ENCODE peak calls at places on chromosomes 5 and 9, in four cellular contexts. One of them, this sample, is unnamed.
A peak's percentile ranks its signal among the peaks of the same experiment; 100 is the strongest.

GRCh38 chr5:354581-355378 is 33.3 kb downstream of the AHRR start:
- DNase-seq in H1: no peak
- DNase-seq in HepG2: no peak
- DNase-seq in K562: no peak
- DNase-seq in this sample: no peak

GRCh38 chr9:73871636-73872035 is 625.5 kb upstream of the RORB start:
- DNase-seq in H1: no peak
- DNase-seq in K562: no peak
- DNase-seq in HepG2: no peak
- DNase-seq in this sample: no peak

GRCh38 chr9:38226491-38226951 is 157.5 kb upstream of the SHB start:
- DNase-seq in HepG2: peak; percentile 21
- DNase-seq in K562: peak; percentile 39
- DNase-seq in H1: no peak
- DNase-seq in this sample: no peak

GRCh38 chr9:117434568-117434967 is 19.7 kb upstream of the ASTN2 start:
- DNase-seq in HepG2: no peak
- DNase-seq in K562: no peak
- DNase-seq in H1: no peak
- DNase-seq in this sample: no peak

GRCh38 chr9:109013678-109014145 is 413 bp upstream of the CTNNAL1 start:
- DNase-seq in HepG2: no peak
- DNase-seq in H1: no peak
- DNase-seq in K562: no peak
- DNase-seq in this sample: no peak

GRCh38 chr9:97412628-97413382 is 909 bp downstream of the TDRD7 start:
- DNase-seq in K562: peak; percentile 36
- DNase-seq in HepG2: no peak
- DNase-seq in H1: no peak
- DNase-seq in this sample: no peak

GRCh38 chr5:55919625-55920024 is 68.5 kb downstream of the IL31RA start:
- DNase-seq in H1: no peak
- DNase-seq in K562: no peak
- DNase-seq in HepG2: no peak
- DNase-seq in this sample: no peak

GRCh38 chr5:97499605-97500004 is 316.6 kb upstream of the RIOK2 start:
- DNase-seq in HepG2: no peak
- DNase-seq in K562: no peak
- DNase-seq in H1: no peak
- DNase-seq in this sample: no peak

GRCh38 chr5:89556215-89557009 is 673.4 kb upstream of the MEF2C start:
- DNase-seq in H1: no peak
- DNase-seq in K562: peak; percentile 27
- DNase-seq in HepG2: no peak
- DNase-seq in this sample: no peak

GRCh38 chr5:101532430-101532829 is 629.3 kb upstream of the ST8SIA4 start:
- DNase-seq in H1: no peak
- DNase-seq in HepG2: no peak
- DNase-seq in K562: no peak
- DNase-seq in this sample: no peak

DNA sequence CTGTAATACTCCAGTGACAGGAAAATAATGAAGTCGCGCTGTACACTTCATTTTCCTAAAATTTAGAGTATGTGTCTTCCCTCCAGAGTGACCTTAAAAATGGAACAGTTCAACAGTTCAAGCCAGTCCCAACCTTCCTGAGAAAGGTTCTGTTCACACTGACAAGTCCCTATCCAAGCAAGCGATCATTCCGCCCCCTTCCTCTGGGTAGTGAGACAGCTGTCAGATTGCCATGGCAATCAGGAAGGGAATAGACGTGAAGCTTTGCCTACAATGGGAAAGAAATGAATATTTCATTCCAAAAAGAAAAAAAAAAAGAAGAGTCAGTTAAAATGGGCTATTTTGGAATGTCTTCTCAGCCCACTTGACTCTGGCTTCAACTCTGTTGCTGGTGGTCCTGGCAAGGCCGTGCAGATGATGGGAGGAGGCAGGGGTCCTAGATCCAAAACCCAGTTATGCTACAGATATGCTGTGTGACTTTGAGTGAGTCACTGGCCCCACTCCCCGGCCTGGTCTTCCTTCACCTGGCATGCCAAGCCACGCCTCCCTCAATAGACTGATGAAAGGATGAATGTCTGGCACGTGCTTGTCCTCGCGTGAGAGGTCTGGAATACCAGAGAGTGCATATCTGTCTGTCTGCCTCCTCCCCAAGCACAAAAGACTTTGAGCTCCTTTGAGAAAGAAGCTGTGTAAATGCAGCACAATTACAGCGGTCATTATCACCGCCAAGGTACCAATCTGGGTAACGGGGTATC is 165.8 kb upstream of the WWC1 start:
- DNase-seq in K562: no peak
- DNase-seq in HepG2: no peak
- DNase-seq in H1: no peak
- DNase-seq in this sample: no peak
- TF ChIP-seq KDM1A in K562: no peak
- TF ChIP-seq KDM1A in HepG2: no peak
- TF ChIP-seq KDM1A in H1: no peak
- TF ChIP-seq KDM1A in this sample: no peak

GRCh38 chr9:14321517-14322125 is 7.7 kb upstream of the NFIB start:
- DNase-seq in HepG2: no peak
- DNase-seq in H1: no peak
- DNase-seq in K562: no peak
- DNase-seq in this sample: no peak

GRCh38 chr9:14320272-14321245 is 6.6 kb upstream of the NFIB start:
- DNase-seq in HepG2: no peak
- DNase-seq in K562: peak; percentile 55
- DNase-seq in H1: no peak
- DNase-seq in this sample: no peak

GRCh38 chr9:14323969-14324366 is 10.0 kb upstream of the NFIB start:
- DNase-seq in H1: no peak
- DNase-seq in HepG2: no peak
- DNase-seq in K562: no peak
- DNase-seq in this sample: no peak

GRCh38 chr9:14322211-14323082 is 8.5 kb upstream of the NFIB start:
- DNase-seq in H1: no peak
- DNase-seq in K562: peak; percentile 92
- DNase-seq in HepG2: peak; percentile 71
- DNase-seq in this sample: no peak

DNA sequence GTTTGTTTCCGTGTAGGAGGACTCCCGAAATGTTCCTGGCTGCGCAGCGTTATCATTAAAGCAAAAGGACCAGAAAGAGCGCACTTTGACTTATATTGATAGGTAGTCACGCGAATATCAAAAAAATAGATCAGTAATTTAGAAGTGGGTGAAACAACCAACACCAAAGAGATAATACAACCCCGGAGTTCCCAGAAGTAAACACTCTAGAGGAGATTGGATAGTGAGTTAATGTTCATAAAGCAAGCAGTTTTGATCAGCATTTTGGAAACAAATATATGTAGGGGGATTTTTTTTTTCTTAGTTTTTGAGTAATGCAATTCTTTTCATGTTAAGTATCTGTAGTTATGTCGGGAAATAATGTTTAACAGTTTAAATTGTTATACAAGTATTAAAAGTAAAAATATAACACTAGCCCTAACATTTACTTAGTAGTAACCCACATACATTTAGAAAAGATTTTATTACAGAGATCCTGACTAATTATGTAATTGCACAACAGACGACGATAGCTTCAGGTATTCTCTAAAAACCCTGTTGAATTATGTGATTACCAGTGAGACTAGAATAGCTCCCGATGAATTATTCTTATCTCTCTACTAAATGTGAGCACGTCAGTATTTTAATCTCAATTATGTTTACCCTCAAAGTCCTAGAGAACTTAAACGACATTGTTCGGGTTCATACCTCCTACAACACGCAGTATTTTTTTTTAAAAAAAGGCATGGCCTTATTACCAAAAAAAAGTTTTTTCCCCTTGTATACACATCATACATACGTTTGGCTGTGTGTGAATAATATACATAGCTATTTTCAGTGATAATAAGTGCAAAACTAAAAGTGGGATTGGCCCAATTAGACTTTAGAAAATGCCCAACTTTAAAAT is 9.4 kb upstream of the NFIB start:
- DNase-seq in HepG2: no peak
- DNase-seq in H1: no peak
- DNase-seq in K562: peak; percentile 68
- DNase-seq in this sample: no peak
- H3K79me2 ChIP-seq in HepG2: no peaks in the 10 kb centered on the region
- H3K79me2 ChIP-seq in H1: no peaks in the 10 kb centered on the region
- H3K79me2 ChIP-seq in K562: peaks cover 7% of the 10 kb centered on the region
- H3K79me2 ChIP-seq in this sample: no peaks in the 10 kb centered on the region

GRCh38 chr9:128898382-128898781 is 16.4 kb downstream of the LRRC8A start:
- DNase-seq in K562: no peak
- DNase-seq in H1: no peak
- DNase-seq in HepG2: no peak
- DNase-seq in this sample: no peak

GRCh38 chr9:128894764-128895163 is 12.8 kb downstream of the LRRC8A start:
- DNase-seq in H1: no peak
- DNase-seq in K562: no peak
- DNase-seq in HepG2: no peak
- DNase-seq in this sample: no peak

GRCh38 chr9:128892223-128892892 is 10.4 kb downstream of the LRRC8A start:
- DNase-seq in K562: peak; percentile 44
- DNase-seq in H1: no peak
- DNase-seq in HepG2: no peak
- DNase-seq in this sample: no peak

GRCh38 chr9:128893354-128893753 is 11.4 kb downstream of the LRRC8A start:
- DNase-seq in HepG2: no peak
- DNase-seq in H1: no peak
- DNase-seq in K562: no peak
- DNase-seq in this sample: no peak

GRCh38 chr9:128895556-128895955 is 13.6 kb downstream of the LRRC8A start:
- DNase-seq in HepG2: no peak
- DNase-seq in K562: no peak
- DNase-seq in H1: no peak
- DNase-seq in this sample: no peak
- TF ChIP-seq KDM1A in HepG2: no peak
- TF ChIP-seq KDM1A in K562: no peak
- TF ChIP-seq KDM1A in H1: no peak
- TF ChIP-seq KDM1A in this sample: no peak

DNA sequence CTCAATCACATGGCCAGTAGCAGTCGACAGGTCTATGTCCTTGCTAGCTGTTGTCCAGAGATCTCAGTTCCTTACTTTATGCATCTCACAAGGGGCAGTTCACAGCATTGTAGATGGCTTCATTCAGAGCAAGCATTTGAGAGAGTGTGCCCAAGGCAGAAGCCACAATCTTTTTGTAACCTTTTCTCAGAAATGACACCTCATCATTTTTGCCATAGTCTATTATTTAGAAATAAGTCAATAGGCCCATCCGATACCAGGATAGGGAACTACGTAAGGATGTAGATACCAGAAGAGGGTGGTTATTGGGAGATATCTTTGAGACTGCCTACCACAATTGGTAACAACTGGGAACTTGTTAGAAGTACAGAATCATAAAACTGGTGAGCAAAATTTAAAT is 37.1 kb downstream of the LURAP1L start:
- DNase-seq in K562: no peak
- DNase-seq in HepG2: no peak
- DNase-seq in H1: no peak
- DNase-seq in this sample: no peak
- H3K79me2 ChIP-seq in K562: no peaks in the 10 kb centered on the region
- H3K79me2 ChIP-seq in HepG2: peaks cover 11% of the 10 kb centered on the region
- H3K79me2 ChIP-seq in H1: no peaks in the 10 kb centered on the region
- H3K79me2 ChIP-seq in this sample: no peaks in the 10 kb centered on the region

GRCh38 chr5:75368391-75368790 is 31.4 kb downstream of the HMGCR start:
- DNase-seq in K562: no peak
- DNase-seq in HepG2: no peak
- DNase-seq in H1: no peak
- DNase-seq in this sample: no peak

GRCh38 chr5:75364571-75365280 is 27.7 kb downstream of the HMGCR start:
- DNase-seq in H1: no peak
- DNase-seq in HepG2: no peak
- DNase-seq in K562: no peak
- DNase-seq in this sample: no peak

GRCh38 chr5:75365740-75366139 is 28.7 kb downstream of the HMGCR start:
- DNase-seq in H1: no peak
- DNase-seq in K562: peak; percentile 8
- DNase-seq in HepG2: no peak
- DNase-seq in this sample: no peak

GRCh38 chr5:75366787-75367186 is 29.8 kb downstream of the HMGCR start:
- DNase-seq in H1: no peak
- DNase-seq in HepG2: no peak
- DNase-seq in K562: peak; percentile 4
- DNase-seq in this sample: peak; percentile 72

DNA sequence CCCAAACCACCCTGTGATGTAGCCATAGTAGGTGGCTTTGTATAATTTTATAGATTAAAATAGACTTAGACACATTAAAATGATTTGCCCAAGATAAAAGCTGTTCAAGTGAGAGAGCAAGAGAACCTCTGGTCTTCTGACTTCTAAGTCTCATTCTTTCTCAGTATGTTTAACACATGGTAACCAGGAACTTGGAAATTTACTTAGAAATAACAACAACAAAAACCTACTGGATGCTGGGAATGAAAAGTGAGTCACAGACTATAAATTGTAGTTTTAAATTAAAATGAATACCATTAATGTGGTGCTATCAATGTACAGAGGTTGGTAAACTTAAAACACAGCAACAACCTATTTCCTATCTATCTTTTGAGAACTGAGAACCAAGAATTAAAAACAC is 30.4 kb downstream of the HMGCR start:
- DNase-seq in H1: no peak
- DNase-seq in K562: no peak
- DNase-seq in HepG2: no peak
- DNase-seq in this sample: no peak
- TF ChIP-seq KDM1A in H1: no peak
- TF ChIP-seq KDM1A in K562: no peak
- TF ChIP-seq KDM1A in HepG2: no peak
- TF ChIP-seq KDM1A in this sample: no peak

GRCh38 chr9:131677445-131678180 is 62.3 kb downstream of the RAPGEF1 start:
- DNase-seq in HepG2: peak; percentile 27
- DNase-seq in H1: no peak
- DNase-seq in K562: no peak
- DNase-seq in this sample: peak; percentile 71

GRCh38 chr9:131676431-131676972 is 63.4 kb downstream of the RAPGEF1 start:
- DNase-seq in H1: no peak
- DNase-seq in K562: no peak
- DNase-seq in HepG2: no peak
- DNase-seq in this sample: peak; percentile 51

GRCh38 chr9:131675437-131676022 is 64.3 kb downstream of the RAPGEF1 start:
- DNase-seq in K562: no peak
- DNase-seq in H1: no peak
- DNase-seq in HepG2: no peak
- DNase-seq in this sample: no peak

GRCh38 chr9:131678499-131679111 is 61.3 kb downstream of the RAPGEF1 start:
- DNase-seq in K562: peak; percentile 76
- DNase-seq in HepG2: peak; percentile 56
- DNase-seq in H1: no peak
- DNase-seq in this sample: peak; percentile 87

DNA sequence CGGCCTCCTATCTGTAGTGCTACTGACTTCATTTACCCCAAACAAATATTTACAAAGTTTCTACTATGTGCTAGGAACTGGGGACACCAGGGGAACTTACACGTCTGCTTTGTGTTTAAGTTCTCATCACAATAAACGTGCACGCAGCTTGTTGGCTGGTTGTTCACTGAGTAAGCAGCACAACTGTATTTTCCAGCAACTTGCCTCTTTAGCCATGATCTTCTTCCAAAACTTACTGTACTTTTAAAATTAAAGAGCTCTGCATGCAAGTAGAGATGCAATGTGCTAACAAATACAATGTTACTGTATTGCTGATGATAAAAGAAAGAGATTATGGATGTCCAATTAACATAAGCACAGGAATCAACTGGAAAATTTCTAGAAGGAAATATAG is 62.8 kb downstream of the RAPGEF1 start:
- DNase-seq in HepG2: no peak
- DNase-seq in H1: no peak
- DNase-seq in K562: no peak
- DNase-seq in this sample: no peak
- H3K79me2 ChIP-seq in HepG2: peaks cover 25% of the 10 kb centered on the region
- H3K79me2 ChIP-seq in H1: no peaks in the 10 kb centered on the region
- H3K79me2 ChIP-seq in K562: peaks cover 10% of the 10 kb centered on the region
- H3K79me2 ChIP-seq in this sample: peaks cover 91% of the 10 kb centered on the region